ENCODE peak calls at places on chromosomes 6 and 20, in eight cellular contexts. One of them, this sample, is unnamed. For H3K36me3, the result is how much of the 10 kb centered on the place peaks cover.

GRCh38 chr6:88919032-88919431 is 44.4 kb downstream of the RNGTT start:
- DNase-seq in HCT116: no peak
- DNase-seq in PC-9: no peak
- DNase-seq in PC-3: no peak
- DNase-seq in GM23338: no peak
- DNase-seq in HepG2: no peak
- DNase-seq in fibroblast of lung: peak
- DNase-seq in hepatocyte: no peak
- DNase-seq in this sample: peak

GRCh38 chr6:41655706-41656668 is 17.7 kb downstream of the MDFI start:
- DNase-seq in HCT116: no peak
- DNase-seq in PC-9: no peak
- DNase-seq in PC-3: no peak
- DNase-seq in GM23338: peak
- DNase-seq in HepG2: no peak
- DNase-seq in fibroblast of lung: peak
- DNase-seq in hepatocyte: peak
- DNase-seq in this sample: no peak

GRCh38 chr6:107646176-107646575 is 156.3 kb downstream of the SOBP start:
- DNase-seq in HCT116: no peak
- DNase-seq in PC-9: no peak
- DNase-seq in PC-3: no peak
- DNase-seq in GM23338: no peak
- DNase-seq in HepG2: no peak
- DNase-seq in fibroblast of lung: peak
- DNase-seq in hepatocyte: peak
- DNase-seq in this sample: peak

GRCh38 chr6:1396952-1397868 is 7.8 kb downstream of the FOXF2 start:
- DNase-seq in HCT116: peak
- DNase-seq in PC-9: peak
- DNase-seq in PC-3: peak
- DNase-seq in GM23338: peak
- DNase-seq in HepG2: peak
- DNase-seq in fibroblast of lung: peak
- DNase-seq in hepatocyte: peak
- DNase-seq in this sample: peak

GRCh38 chr6:8278562-8278961 is 156.8 kb downstream of the SLC35B3 start:
- DNase-seq in HCT116: no peak
- DNase-seq in PC-9: no peak
- DNase-seq in PC-3: no peak
- DNase-seq in GM23338: no peak
- DNase-seq in HepG2: no peak
- DNase-seq in fibroblast of lung: no peak
- DNase-seq in hepatocyte: no peak
- DNase-seq in this sample: no peak

GRCh38 chr6:7974932-7975763 is 64.6 kb upstream of the TXNDC5 start:
- DNase-seq in HCT116: peak
- DNase-seq in PC-9: peak
- DNase-seq in PC-3: peak
- DNase-seq in GM23338: no peak
- DNase-seq in HepG2: peak
- DNase-seq in fibroblast of lung: peak
- DNase-seq in hepatocyte: peak
- DNase-seq in this sample: peak

GRCh38 chr20:62908971-62909791 is 17.1 kb downstream of the DIDO1 start:
- DNase-seq in HCT116: no peak
- DNase-seq in PC-9: no peak
- DNase-seq in PC-3: no peak
- DNase-seq in GM23338: no peak
- DNase-seq in HepG2: no peak
- DNase-seq in fibroblast of lung: no peak
- DNase-seq in hepatocyte: no peak
- DNase-seq in this sample: no peak

GRCh38 chr6:126054258-126054702 is 67.9 kb downstream of the TRMT11 start:
- DNase-seq in HCT116: no peak
- DNase-seq in PC-9: peak
- DNase-seq in PC-3: peak
- DNase-seq in GM23338: no peak
- DNase-seq in HepG2: no peak
- DNase-seq in fibroblast of lung: no peak
- DNase-seq in hepatocyte: peak
- DNase-seq in this sample: no peak

GRCh38 chr6:158793432-158793831 is 25.7 kb downstream of the EZR start:
- DNase-seq in HCT116: peak
- DNase-seq in PC-9: peak
- DNase-seq in PC-3: peak
- DNase-seq in GM23338: peak
- DNase-seq in HepG2: peak
- DNase-seq in fibroblast of lung: peak
- DNase-seq in hepatocyte: peak
- DNase-seq in this sample: peak

DNA sequence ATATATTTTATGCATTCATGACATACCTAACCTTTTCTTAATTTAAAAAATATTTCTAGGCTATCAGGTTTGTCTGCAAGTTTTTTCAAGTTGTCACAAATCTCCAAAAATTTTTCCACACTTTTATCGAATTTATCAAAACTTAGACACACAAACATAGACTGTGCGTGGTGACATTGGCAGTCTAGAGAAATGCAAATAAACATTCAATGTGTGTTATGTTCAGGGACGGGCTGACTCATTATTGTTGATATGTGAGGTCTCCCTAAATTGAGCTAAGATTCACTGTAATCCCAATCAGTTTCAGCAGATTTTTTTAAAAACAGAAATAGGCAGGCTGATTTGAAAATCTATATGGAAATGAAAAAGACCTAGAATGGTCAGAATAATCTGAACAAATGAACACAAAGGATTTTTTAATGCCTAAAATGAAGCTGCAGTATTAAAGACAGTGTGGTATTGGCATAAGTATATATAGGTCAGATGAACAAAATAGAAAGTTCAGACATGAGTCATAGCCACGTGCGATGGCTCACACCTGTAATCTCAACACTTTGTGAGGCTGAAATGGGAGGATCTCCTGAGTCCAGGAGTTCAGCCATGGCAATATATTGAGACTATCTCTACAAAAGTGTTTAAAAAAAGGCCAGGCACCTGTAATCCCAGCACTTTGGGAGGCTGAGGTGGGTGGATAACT is 19.2 kb downstream of the BLTP3A start:
- DNase-seq in HCT116: peak
- DNase-seq in PC-9: peak
- DNase-seq in PC-3: peak
- DNase-seq in GM23338: no peak
- DNase-seq in HepG2: peak
- DNase-seq in fibroblast of lung: peak
- DNase-seq in hepatocyte: peak
- DNase-seq in this sample: no peak
- H3K36me3 ChIP-seq in HCT116: under half
- H3K36me3 ChIP-seq in PC-9: under half
- H3K36me3 ChIP-seq in PC-3: under half
- H3K36me3 ChIP-seq in GM23338: under half
- H3K36me3 ChIP-seq in HepG2: under half
- H3K36me3 ChIP-seq in fibroblast of lung: under half
- H3K36me3 ChIP-seq in hepatocyte: under half
- H3K36me3 ChIP-seq in this sample: under half

GRCh38 chr6:5942591-5942990 is 64.1 kb downstream of the NRN1 start:
- DNase-seq in HCT116: no peak
- DNase-seq in PC-9: no peak
- DNase-seq in PC-3: no peak
- DNase-seq in GM23338: no peak
- DNase-seq in HepG2: no peak
- DNase-seq in fibroblast of lung: no peak
- DNase-seq in hepatocyte: no peak
- DNase-seq in this sample: peak
- H3K27ac ChIP-seq in HCT116: no peak
- H3K27ac ChIP-seq in PC-9: no peak
- H3K27ac ChIP-seq in PC-3: no peak
- H3K27ac ChIP-seq in GM23338: no peak
- H3K27ac ChIP-seq in HepG2: no peak
- H3K27ac ChIP-seq in fibroblast of lung: no peak
- H3K27ac ChIP-seq in hepatocyte: no peak
- H3K27ac ChIP-seq in this sample: no peak

GRCh38 chr20:22682381-22682780 is 98.0 kb upstream of the FOXA2 start:
- DNase-seq in HCT116: no peak
- DNase-seq in PC-9: no peak
- DNase-seq in PC-3: no peak
- DNase-seq in GM23338: no peak
- DNase-seq in HepG2: no peak
- DNase-seq in fibroblast of lung: no peak
- DNase-seq in hepatocyte: no peak
- DNase-seq in this sample: no peak

GRCh38 chr20:22681591-22682248 is 97.3 kb upstream of the FOXA2 start:
- DNase-seq in HCT116: no peak
- DNase-seq in PC-9: no peak
- DNase-seq in PC-3: no peak
- DNase-seq in GM23338: no peak
- DNase-seq in HepG2: no peak
- DNase-seq in fibroblast of lung: no peak
- DNase-seq in hepatocyte: no peak
- DNase-seq in this sample: no peak

GRCh38 chr20:22684763-22685443 is 100.5 kb upstream of the FOXA2 start:
- DNase-seq in HCT116: no peak
- DNase-seq in PC-9: no peak
- DNase-seq in PC-3: peak
- DNase-seq in GM23338: peak
- DNase-seq in HepG2: no peak
- DNase-seq in fibroblast of lung: no peak
- DNase-seq in hepatocyte: no peak
- DNase-seq in this sample: peak

GRCh38 chr20:22686097-22686496 is 101.7 kb upstream of the FOXA2 start:
- DNase-seq in HCT116: peak
- DNase-seq in PC-9: peak
- DNase-seq in PC-3: peak
- DNase-seq in GM23338: peak
- DNase-seq in HepG2: peak
- DNase-seq in fibroblast of lung: peak
- DNase-seq in hepatocyte: peak
- DNase-seq in this sample: peak

GRCh38 chr20:22684072-22684762 is 99.8 kb upstream of the FOXA2 start:
- DNase-seq in HCT116: peak
- DNase-seq in PC-9: peak
- DNase-seq in PC-3: peak
- DNase-seq in GM23338: peak
- DNase-seq in HepG2: peak
- DNase-seq in fibroblast of lung: peak
- DNase-seq in hepatocyte: peak
- DNase-seq in this sample: peak
- H3K4me2 ChIP-seq in HCT116: peak
- H3K4me2 ChIP-seq in PC-9: no peak
- H3K4me2 ChIP-seq in PC-3: peak
- H3K4me2 ChIP-seq in GM23338: no peak
- H3K4me2 ChIP-seq in HepG2: no peak
- H3K4me2 ChIP-seq in fibroblast of lung: no peak
- H3K4me2 ChIP-seq in hepatocyte: no peak
- H3K4me2 ChIP-seq in this sample: no peak

DNA sequence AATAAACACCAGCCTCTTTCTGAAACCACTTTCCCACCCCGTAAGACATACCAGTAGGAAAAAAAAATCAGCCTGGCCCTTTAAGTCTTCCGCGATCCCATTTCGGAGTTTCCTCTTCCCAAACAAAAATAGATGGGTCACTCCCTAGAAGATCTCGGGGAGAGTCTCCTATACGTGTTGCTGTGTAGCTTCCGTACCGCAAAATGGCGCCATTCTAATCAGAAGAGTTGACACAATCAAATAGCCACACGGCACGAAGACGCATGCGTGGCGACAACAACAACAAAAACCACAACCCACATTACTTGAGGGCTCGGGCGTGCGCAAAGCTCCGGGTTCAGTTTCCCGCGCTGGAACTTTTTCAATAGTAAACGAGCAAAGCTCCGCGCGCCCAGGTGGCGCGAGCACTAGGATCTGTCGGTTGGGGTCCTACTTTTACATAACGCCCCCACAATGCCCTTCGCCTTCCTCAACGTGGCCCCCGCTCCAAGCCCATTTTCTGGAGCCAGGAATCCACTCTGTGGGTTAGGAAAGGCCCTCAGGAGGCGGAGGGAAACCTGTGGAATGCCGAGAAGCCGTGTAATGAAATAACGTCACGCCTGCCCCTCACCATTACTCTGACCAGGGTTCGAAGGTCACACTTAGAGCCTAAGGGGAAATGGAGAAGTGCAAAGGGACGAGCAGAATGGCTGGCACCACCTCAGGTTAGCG is at the start of gene GPANK1:
- DNase-seq in HCT116: peak
- DNase-seq in PC-9: peak
- DNase-seq in PC-3: peak
- DNase-seq in GM23338: peak
- DNase-seq in HepG2: peak
- DNase-seq in fibroblast of lung: peak
- DNase-seq in hepatocyte: peak
- DNase-seq in this sample: peak
- H3K36me3 ChIP-seq in HCT116: under half
- H3K36me3 ChIP-seq in PC-9: under half
- H3K36me3 ChIP-seq in PC-3: under half
- H3K36me3 ChIP-seq in GM23338: under half
- H3K36me3 ChIP-seq in HepG2: under half
- H3K36me3 ChIP-seq in fibroblast of lung: under half
- H3K36me3 ChIP-seq in hepatocyte: under half
- H3K36me3 ChIP-seq in this sample: under half

GRCh38 chr6:134347141-134347540 is 29.2 kb upstream of the SGK1 start:
- DNase-seq in HCT116: no peak
- DNase-seq in PC-9: no peak
- DNase-seq in PC-3: no peak
- DNase-seq in GM23338: no peak
- DNase-seq in HepG2: no peak
- DNase-seq in fibroblast of lung: peak
- DNase-seq in hepatocyte: no peak
- DNase-seq in this sample: no peak
- H3K27ac ChIP-seq in HCT116: no peak
- H3K27ac ChIP-seq in PC-9: no peak
- H3K27ac ChIP-seq in PC-3: no peak
- H3K27ac ChIP-seq in GM23338: no peak
- H3K27ac ChIP-seq in HepG2: no peak
- H3K27ac ChIP-seq in fibroblast of lung: no peak
- H3K27ac ChIP-seq in hepatocyte: no peak
- H3K27ac ChIP-seq in this sample: no peak

GRCh38 chr20:311603-312002 is 13.7 kb upstream of the SOX12 start:
- DNase-seq in HCT116: no peak
- DNase-seq in PC-9: no peak
- DNase-seq in PC-3: no peak
- DNase-seq in GM23338: no peak
- DNase-seq in HepG2: no peak
- DNase-seq in fibroblast of lung: no peak
- DNase-seq in hepatocyte: no peak
- DNase-seq in this sample: no peak
- H3K4me2 ChIP-seq in HCT116: no peak
- H3K4me2 ChIP-seq in PC-9: no peak
- H3K4me2 ChIP-seq in PC-3: no peak
- H3K4me2 ChIP-seq in GM23338: no peak
- H3K4me2 ChIP-seq in HepG2: no peak
- H3K4me2 ChIP-seq in fibroblast of lung: no peak
- H3K4me2 ChIP-seq in hepatocyte: no peak
- H3K4me2 ChIP-seq in this sample: no peak

This sample was measured in GM23248.